ENCODE peak calls at places on chromosome 20, in five cellular contexts. T is colonic mucosa, H is SK-N-DZ, V is ecto neural progenitor cell, Y is H1. D is an unnamed sample.
A peak's percentile ranks its signal among the peaks of the same experiment; 100 is the strongest.

GRCh38 chr20:50366270-50367103 is 143.7 kb upstream of the PTPN1 start:
- DNase-seq in T (peak; percentile 93), H (peak; percentile 83), V (no peak), Y (no peak), D (no peak)

GRCh38 chr20:4071177-4071723 is 55.9 kb upstream of the RNF24 start:
- DNase-seq in T (no peak), H (no peak), V (peak; percentile 41), Y (no peak), D (no peak)

GRCh38 chr20:63529861-63530787 is 7.1 kb downstream of the PTK6 start:
- DNase-seq in T (peak; percentile 18), H (no peak), V (no peak), Y (no peak), D (peak; percentile 69)

GRCh38 chr20:34626978-34627377 is 49.9 kb downstream of the PIGU start:
- DNase-seq in T (no peak), H (no peak), V (no peak), Y (no peak), D (no peak)

GRCh38 chr20:63454729-63455567 is 17.5 kb downstream of the KCNQ2 start:
- DNase-seq in T (no peak), H (peak; percentile 82), V (no peak), Y (no peak), D (no peak)

GRCh38 chr20:11777861-11778570 is 139.7 kb upstream of the BTBD3 start:
- DNase-seq in T (no peak), H (no peak), V (no peak), Y (no peak), D (peak; percentile 14)

GRCh38 chr20:44646023-44646640 is 5.4 kb downstream of the ADA start:
- DNase-seq in T (no peak), H (no peak), V (no peak), Y (no peak), D (no peak)

GRCh38 chr20:13356087-13356486 is 135.0 kb downstream of the ISM1 start:
- DNase-seq in T (no peak), H (no peak), V (no peak), Y (no peak), D (no peak)

GRCh38 chr20:11411765-11412164 is 505.9 kb upstream of the BTBD3 start:
- DNase-seq in T (no peak), H (peak; percentile 31), V (no peak), Y (no peak), D (no peak)

GRCh38 chr20:23226612-23227265 is 123.9 kb upstream of the NXT1 start:
- DNase-seq in T (no peak), H (no peak), V (no peak), Y (peak; percentile 38), D (peak; percentile 3)

GRCh38 chr20:32965115-32965514 is 39.1 kb downstream of the SUN5 start:
- DNase-seq in T (no peak), H (no peak), V (no peak), Y (no peak), D (no peak)

GRCh38 chr20:37846573-37846972 is 56.4 kb upstream of the VSTM2L start:
- DNase-seq in T (no peak), H (no peak), V (no peak), Y (peak; percentile 54), D (no peak)

GRCh38 chr20:57433658-57434389 is 42.6 kb downstream of the RBM38 start:
- DNase-seq in T (no peak), H (no peak), V (no peak), Y (no peak), D (no peak)

GRCh38 chr20:10560681-10561080 is 113.1 kb downstream of the JAG1 start:
- DNase-seq in T (no peak), H (no peak), V (no peak), Y (no peak), D (no peak)